ENCODE peak calls at places on chromosomes 6 and 20, in seven cellular contexts. Y is A549, U is uterus, M is H54, O is lower leg skin, Z is heart left ventricle, S is right lobe of liver. J is an unnamed sample.

GRCh38 chr6:113315879-113316278 is 541.3 kb upstream of the MARCKS start:
- DNase-seq in Y (no peak), U (no peak), M (no peak), O (no peak), Z (no peak), S (no peak), J (no peak)

GRCh38 chr20:13220857-13221297 is at the start of gene ISM1:
- DNase-seq in Y (peak), U (peak), M (no peak), O (peak), Z (no peak), S (peak), J (no peak)

GRCh38 chr20:52410182-52410647 is 218.6 kb upstream of the ZFP64 start:
- DNase-seq in Y (no peak), U (peak), M (no peak), O (no peak), Z (no peak), S (no peak), J (no peak)

GRCh38 chr20:32922466-32922865 is 63.7 kb downstream of the EFCAB8 start:
- DNase-seq in Y (no peak), U (no peak), M (no peak), O (peak), Z (no peak), S (no peak), J (no peak)

GRCh38 chr20:58717278-58718091 is 24.9 kb downstream of the NPEPL1 start:
- DNase-seq in Y (no peak), U (peak), M (no peak), O (peak), Z (peak), S (no peak), J (no peak)

GRCh38 chr6:98574991-98575390 is 259.4 kb upstream of the POU3F2 start:
- DNase-seq in Y (no peak), U (no peak), M (no peak), O (no peak), Z (peak), S (no peak), J (peak)

GRCh38 chr6:154791561-154792317 is 58.5 kb downstream of the SCAF8 start:
- DNase-seq in Y (no peak), U (no peak), M (no peak), O (no peak), Z (no peak), S (no peak), J (no peak)

GRCh38 chr20:4569882-4570281 is 151.8 kb upstream of the PRND start:
- DNase-seq in Y (no peak), U (no peak), M (no peak), O (no peak), Z (no peak), S (no peak), J (no peak)

GRCh38 chr6:116060572-116061283 is at the start of gene FRK:
- DNase-seq in Y (peak), U (no peak), M (no peak), O (no peak), Z (peak), S (peak), J (peak)

GRCh38 chr6:128807577-128807976 is 75.4 kb upstream of the LAMA2 start:
- DNase-seq in Y (no peak), U (no peak), M (no peak), O (no peak), Z (no peak), S (no peak), J (peak)

GRCh38 chr6:46279874-46280273 is 109.1 kb upstream of the ENPP5 start:
- DNase-seq in Y (no peak), U (no peak), M (no peak), O (no peak), Z (no peak), S (no peak), J (no peak)

GRCh38 chr6:141488466-141488865 is 644.3 kb upstream of the GJE1 start:
- DNase-seq in Y (no peak), U (no peak), M (no peak), O (no peak), Z (no peak), S (no peak), J (no peak)

GRCh38 chr6:126312013-126312665 is 27.8 kb upstream of the CENPW start:
- DNase-seq in Y (peak), U (no peak), M (no peak), O (no peak), Z (no peak), S (no peak), J (peak)

GRCh38 chr6:15937582-15937981 is 191.3 kb upstream of the MYLIP start:
- DNase-seq in Y (no peak), U (no peak), M (no peak), O (no peak), Z (no peak), S (no peak), J (no peak)

GRCh38 chr6:126440923-126441322 is 101.0 kb downstream of the CENPW start:
- DNase-seq in Y (no peak), U (no peak), M (no peak), O (no peak), Z (no peak), S (no peak), J (no peak)

GRCh38 chr6:27863962-27864905 is 48.0 kb downstream of the OR2B2 start:
- DNase-seq in Y (no peak), U (peak), M (no peak), O (no peak), Z (no peak), S (no peak), J (no peak)

GRCh38 chr6:101668496-101668895 is 275.0 kb downstream of the GRIK2 start:
- DNase-seq in Y (no peak), U (no peak), M (no peak), O (no peak), Z (no peak), S (no peak), J (no peak)

GRCh38 chr20:46520976-46521579 is 7.7 kb upstream of the ZNF334 start:
- DNase-seq in Y (peak), U (no peak), M (peak), O (no peak), Z (peak), S (peak), J (peak)

GRCh38 chr20:35283441-35284266 is 918 bp downstream of the EIF6 start:
- DNase-seq in Y (no peak), U (no peak), M (no peak), O (no peak), Z (no peak), S (no peak), J (no peak)

GRCh38 chr20:52923123-52923543 is 49.0 kb upstream of the TSHZ2 start:
- DNase-seq in Y (no peak), U (no peak), M (no peak), O (no peak), Z (no peak), S (no peak), J (no peak)

GRCh38 chr6:144547409-144547808 is 262.3 kb downstream of the UTRN start:
- DNase-seq in Y (no peak), U (no peak), M (no peak), O (no peak), Z (no peak), S (no peak), J (no peak)

GRCh38 chr6:110459137-110459536 is 17.3 kb downstream of the SLC22A16 start:
- DNase-seq in Y (no peak), U (no peak), M (no peak), O (no peak), Z (no peak), S (no peak), J (no peak)

GRCh38 chr6:133895573-133896343 is 6.8 kb downstream of the TCF21 start:
- DNase-seq in Y (no peak), U (peak), M (no peak), O (no peak), Z (peak), S (no peak), J (no peak)

GRCh38 chr6:145789443-145789842 is 25.2 kb downstream of the FBXO30 start:
- DNase-seq in Y (no peak), U (no peak), M (no peak), O (no peak), Z (no peak), S (no peak), J (no peak)

GRCh38 chr6:37077459-37078296 is 72.2 kb downstream of the FGD2 start:
- DNase-seq in Y (no peak), U (peak), M (no peak), O (peak), Z (peak), S (no peak), J (no peak)

GRCh38 chr6:142702501-142703460 is 242.2 kb downstream of the HIVEP2 start:
- DNase-seq in Y (no peak), U (no peak), M (no peak), O (peak), Z (peak), S (peak), J (no peak)

GRCh38 chr20:3092611-3093379 is 8.3 kb upstream of the AVP start:
- DNase-seq in Y (no peak), U (no peak), M (no peak), O (no peak), Z (no peak), S (no peak), J (no peak)

GRCh38 chr6:103215835-103216234 is 1643.9 kb downstream of the HACE1 start:
- DNase-seq in Y (no peak), U (no peak), M (no peak), O (no peak), Z (no peak), S (no peak), J (no peak)

GRCh38 chr20:10915815-10916214 is 242.0 kb upstream of the JAG1 start:
- DNase-seq in Y (no peak), U (no peak), M (no peak), O (no peak), Z (no peak), S (no peak), J (no peak)

GRCh38 chr6:38167598-38167997 is 348.1 kb downstream of the ZFAND3 start:
- DNase-seq in Y (no peak), U (no peak), M (no peak), O (no peak), Z (no peak), S (no peak), J (no peak)

GRCh38 chr6:32669240-32669639 is 2.8 kb upstream of the HLA-DQB1 start:
- DNase-seq in Y (no peak), U (no peak), M (no peak), O (no peak), Z (no peak), S (no peak), J (no peak)
- TF ChIP-seq POLR2A in Y (no peak), U (no peak), M (no peak), O (no peak), Z (no peak), S (no peak), J (no peak)

GRCh38 chr6:161226005-161226964 is 47.6 kb downstream of the AGPAT4 start:
- DNase-seq in Y (no peak), U (no peak), M (no peak), O (no peak), Z (no peak), S (no peak), J (no peak)
- TF ChIP-seq POLR2A in Y (no peak), U (no peak), M (no peak), O (no peak), Z (no peak), S (no peak), J (no peak)

GRCh38 chr20:47992021-47992467 is 206.8 kb upstream of the SULF2 start:
- DNase-seq in Y (no peak), U (no peak), M (no peak), O (peak), Z (no peak), S (no peak), J (no peak)

GRCh38 chr20:47989957-47990356 is 204.7 kb upstream of the SULF2 start:
- DNase-seq in Y (no peak), U (no peak), M (no peak), O (peak), Z (no peak), S (no peak), J (no peak)

GRCh38 chr20:47985092-47985850 is 200.0 kb upstream of the SULF2 start:
- DNase-seq in Y (peak), U (no peak), M (peak), O (peak), Z (no peak), S (no peak), J (no peak)

GRCh38 chr20:47990507-47991132 is 205.3 kb upstream of the SULF2 start:
- DNase-seq in Y (no peak), U (no peak), M (no peak), O (peak), Z (no peak), S (no peak), J (no peak)

GRCh38 chr20:47988601-47989116 is 203.4 kb upstream of the SULF2 start:
- DNase-seq in Y (no peak), U (no peak), M (no peak), O (peak), Z (no peak), S (no peak), J (no peak)
- TF ChIP-seq POLR2A in Y (no peak), U (no peak), M (no peak), O (no peak), Z (no peak), S (no peak), J (no peak)

DNA sequence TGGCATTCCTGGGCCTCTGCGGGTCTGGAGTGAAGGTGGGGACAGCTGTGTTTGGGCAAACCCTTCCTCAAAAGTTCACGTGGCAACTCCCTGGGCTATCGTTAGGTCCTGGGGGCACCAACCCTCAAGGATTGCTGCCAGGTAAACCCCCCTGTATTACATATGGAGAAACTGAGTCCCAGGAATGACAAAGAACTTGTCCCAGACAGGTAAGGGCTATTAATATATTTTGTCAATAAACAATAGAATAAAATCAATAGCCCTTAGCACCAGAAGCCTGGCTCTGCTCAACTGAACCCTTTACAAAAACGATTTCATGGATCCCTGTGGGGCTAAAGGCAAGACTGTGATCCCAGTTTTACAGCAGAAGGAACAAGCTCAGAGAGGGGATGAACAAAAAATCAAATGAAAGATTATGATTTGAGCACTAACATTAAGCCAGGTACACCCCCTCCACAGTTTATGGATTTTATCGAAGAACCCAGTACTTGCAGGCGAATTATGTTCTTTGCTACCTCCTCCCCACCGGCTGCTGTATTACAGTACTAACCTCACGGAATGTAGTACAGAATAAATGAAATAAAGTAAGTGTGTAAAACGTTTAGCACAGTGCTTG is 2.7 kb downstream of the ID1 start:
- DNase-seq in Y (peak), U (no peak), M (no peak), O (no peak), Z (no peak), S (no peak), J (peak)
- TF ChIP-seq POLR2A in Y (no peak), U (no peak), M (no peak), O (no peak), Z (no peak), S (no peak), J (no peak)

GRCh38 chr20:43513298-43514061 is 6.0 kb downstream of the L3MBTL1 start:
- DNase-seq in Y (no peak), U (no peak), M (no peak), O (no peak), Z (no peak), S (no peak), J (no peak)
- TF ChIP-seq POLR2A in Y (no peak), U (peak), M (peak), O (no peak), Z (no peak), S (peak), J (peak)

DNA sequence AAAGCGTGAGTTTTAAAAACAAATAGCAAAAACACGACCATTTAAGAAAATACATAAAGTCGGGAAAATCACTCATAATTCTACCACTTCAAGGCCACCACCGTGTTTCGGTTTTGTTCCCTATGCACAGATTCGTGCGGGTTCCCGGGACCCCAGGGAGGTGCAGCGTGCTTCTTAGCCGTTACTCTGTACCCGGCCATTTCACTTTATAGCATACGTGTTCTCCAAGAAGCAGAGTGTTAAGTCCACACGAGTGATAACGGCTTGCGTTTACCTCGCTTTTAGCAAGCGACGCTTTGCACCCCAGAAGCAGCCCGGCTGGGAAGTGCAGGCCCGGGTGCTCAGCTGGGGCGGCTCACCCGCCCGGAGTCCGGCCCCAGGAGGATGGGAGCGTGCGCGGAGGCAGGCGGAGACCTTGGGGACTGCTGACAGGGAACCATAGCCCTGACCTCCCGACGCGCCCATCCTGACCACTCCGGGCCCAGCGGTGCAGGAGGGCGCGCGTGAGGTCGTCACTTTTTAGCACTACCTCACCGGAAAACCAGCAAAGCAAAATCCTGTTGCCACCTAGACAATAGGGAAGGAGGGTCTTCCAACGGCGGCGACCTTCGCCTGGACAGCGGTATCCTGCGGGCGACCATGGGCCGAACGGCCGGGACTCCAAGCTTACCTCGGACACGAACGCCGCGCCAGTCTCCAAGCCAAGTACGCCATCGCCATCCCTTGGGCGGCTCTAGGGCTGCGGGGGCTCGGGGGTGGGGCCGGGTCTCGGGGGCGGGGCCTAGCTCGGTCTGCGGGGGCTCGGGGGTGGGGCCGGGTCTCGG is at the start of gene ECI2:
- DNase-seq in Y (peak), U (no peak), M (peak), O (no peak), Z (peak), S (peak), J (peak)
- TF ChIP-seq POLR2A in Y (peak), U (peak), M (peak), O (no peak), Z (no peak), S (peak), J (peak)

DNA sequence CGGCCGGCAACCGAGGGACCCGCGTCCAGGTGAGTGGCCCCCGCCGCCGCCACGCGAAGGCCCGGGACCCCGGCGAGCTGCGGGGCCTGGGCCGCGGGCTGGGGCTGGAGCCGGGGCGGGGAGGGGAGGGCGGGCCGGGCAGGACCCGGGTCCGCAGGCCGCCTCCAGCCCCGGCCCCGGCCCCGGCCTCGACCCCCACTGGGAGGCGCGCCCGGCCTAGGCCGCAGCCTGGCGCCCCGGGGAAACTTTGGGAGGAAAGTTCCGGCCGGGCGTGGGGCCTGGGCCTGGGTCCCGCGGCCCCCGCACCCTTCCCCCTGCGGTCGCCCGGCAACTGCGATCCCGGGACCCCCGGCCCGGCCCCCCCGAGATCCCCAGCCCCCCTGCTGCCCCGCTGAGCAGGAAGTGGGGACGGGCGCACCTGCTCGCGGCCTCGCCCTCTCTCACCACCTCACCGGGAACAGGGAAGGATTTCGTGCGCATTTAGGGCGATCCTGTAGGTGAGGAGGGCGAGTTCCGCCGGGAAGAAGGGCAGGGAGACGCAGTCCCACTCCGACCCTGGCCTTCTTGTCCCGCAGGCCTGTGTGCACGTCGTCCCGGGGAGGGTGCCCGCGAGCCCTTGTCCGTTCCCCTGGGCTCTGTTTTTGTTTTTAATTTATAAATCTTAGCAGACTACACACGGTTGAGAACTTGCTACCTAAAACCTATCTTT is 402 bp downstream of the OSBPL2 start:
- DNase-seq in Y (no peak), U (no peak), M (peak), O (no peak), Z (no peak), S (peak), J (no peak)
- TF ChIP-seq POLR2A in Y (no peak), U (no peak), M (no peak), O (no peak), Z (no peak), S (no peak), J (no peak)

DNA sequence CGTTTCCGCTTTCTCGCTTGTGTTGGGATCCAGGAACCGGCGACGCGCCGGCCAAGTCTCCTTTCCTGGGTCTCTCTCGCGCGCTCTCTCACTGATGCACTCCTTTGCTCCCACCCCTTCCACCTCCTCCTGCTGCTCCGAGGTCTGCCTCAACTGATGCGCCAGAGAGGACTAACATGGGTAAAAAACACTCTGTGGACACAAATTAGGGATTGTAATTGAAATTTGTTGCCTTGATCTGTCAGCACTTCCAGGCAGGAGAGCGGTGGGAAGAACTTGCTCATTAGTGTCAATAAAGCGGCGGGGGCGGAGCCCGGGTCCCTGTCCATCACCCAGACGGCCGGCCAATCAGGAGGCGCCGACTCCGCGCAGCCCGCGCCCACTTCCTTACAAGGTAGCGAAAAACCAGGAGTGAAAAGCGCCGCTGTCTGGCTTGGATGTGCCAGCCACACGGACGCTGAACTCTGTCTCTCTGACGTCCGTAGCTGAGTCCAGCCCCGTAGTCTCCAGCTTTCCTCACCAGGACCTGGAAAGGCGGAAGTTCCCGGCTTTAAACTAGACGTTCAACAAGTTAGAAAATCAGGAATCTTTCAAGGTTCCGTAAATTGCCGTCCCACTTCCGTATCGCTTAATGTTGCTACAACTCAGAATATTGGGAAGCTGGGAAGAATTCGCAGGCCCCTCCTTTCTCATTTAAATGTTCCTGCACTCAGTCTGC is at the start of gene TBX18:
- DNase-seq in Y (peak), U (peak), M (no peak), O (peak), Z (peak), S (peak), J (peak)
- TF ChIP-seq POLR2A in Y (peak), U (peak), M (no peak), O (no peak), Z (no peak), S (no peak), J (no peak)